ENCODE peak calls at places on chromosomes 5 and 9, in six cellular contexts. One of them, this sample, is unnamed. For H3K27me3, the result is how much of the 10 kb centered on the place peaks cover.

GRCh38 chr9:133004091-133005072 is 25.9 kb downstream of the GFI1B start:
- DNase-seq in H1: no peak
- DNase-seq in H9: no peak
- DNase-seq in neuronal stem cell: no peak
- DNase-seq in trophoblast cell: no peak
- DNase-seq in mesenchymal stem cell: no peak
- DNase-seq in this sample: no peak

GRCh38 chr5:115366223-115366622 is 69.8 kb upstream of the CCDC112 start:
- DNase-seq in H1: no peak
- DNase-seq in H9: no peak
- DNase-seq in neuronal stem cell: no peak
- DNase-seq in trophoblast cell: peak
- DNase-seq in mesenchymal stem cell: peak
- DNase-seq in this sample: peak

GRCh38 chr5:87909382-87909781 is 359.3 kb downstream of the TMEM161B start:
- DNase-seq in H1: no peak
- DNase-seq in H9: no peak
- DNase-seq in neuronal stem cell: no peak
- DNase-seq in trophoblast cell: no peak
- DNase-seq in mesenchymal stem cell: no peak
- DNase-seq in this sample: no peak

GRCh38 chr9:34079181-34079580 is 30.5 kb upstream of the UBAP2 start:
- DNase-seq in H1: no peak
- DNase-seq in H9: no peak
- DNase-seq in neuronal stem cell: no peak
- DNase-seq in trophoblast cell: peak
- DNase-seq in mesenchymal stem cell: peak
- DNase-seq in this sample: peak

GRCh38 chr5:43674536-43674935 is 71.6 kb downstream of the NNT start:
- DNase-seq in H1: no peak
- DNase-seq in H9: no peak
- DNase-seq in neuronal stem cell: no peak
- DNase-seq in trophoblast cell: no peak
- DNase-seq in mesenchymal stem cell: no peak
- DNase-seq in this sample: peak

GRCh38 chr5:60436518-60436917 is 263.4 kb downstream of the DEPDC1B start:
- DNase-seq in H1: no peak
- DNase-seq in H9: no peak
- DNase-seq in neuronal stem cell: no peak
- DNase-seq in trophoblast cell: no peak
- DNase-seq in mesenchymal stem cell: no peak
- DNase-seq in this sample: no peak

GRCh38 chr9:100597236-100597635 is 19.4 kb downstream of the CAVIN4 start:
- DNase-seq in H1: no peak
- DNase-seq in H9: no peak
- DNase-seq in neuronal stem cell: no peak
- DNase-seq in trophoblast cell: no peak
- DNase-seq in mesenchymal stem cell: no peak
- DNase-seq in this sample: no peak

GRCh38 chr9:91746904-91747303 is 203.1 kb downstream of the ROR2 start:
- DNase-seq in H1: no peak
- DNase-seq in H9: no peak
- DNase-seq in neuronal stem cell: no peak
- DNase-seq in trophoblast cell: no peak
- DNase-seq in mesenchymal stem cell: no peak
- DNase-seq in this sample: peak

GRCh38 chr5:54868511-54869483 is 116.6 kb downstream of the ESM1 start:
- DNase-seq in H1: no peak
- DNase-seq in H9: no peak
- DNase-seq in neuronal stem cell: no peak
- DNase-seq in trophoblast cell: no peak
- DNase-seq in mesenchymal stem cell: no peak
- DNase-seq in this sample: no peak

GRCh38 chr9:116687762-116688160 is 656 bp downstream of the TRIM32 start:
- DNase-seq in H1: no peak
- DNase-seq in H9: no peak
- DNase-seq in neuronal stem cell: no peak
- DNase-seq in trophoblast cell: no peak
- DNase-seq in mesenchymal stem cell: no peak
- DNase-seq in this sample: no peak

GRCh38 chr9:100150209-100150608 is 51.2 kb downstream of the INVS start:
- DNase-seq in H1: no peak
- DNase-seq in H9: no peak
- DNase-seq in neuronal stem cell: no peak
- DNase-seq in trophoblast cell: no peak
- DNase-seq in mesenchymal stem cell: no peak
- DNase-seq in this sample: peak

GRCh38 chr5:108379722-108380530 is 2.0 kb downstream of the FBXL17 start:
- DNase-seq in H1: no peak
- DNase-seq in H9: no peak
- DNase-seq in neuronal stem cell: no peak
- DNase-seq in trophoblast cell: no peak
- DNase-seq in mesenchymal stem cell: peak
- DNase-seq in this sample: peak

GRCh38 chr5:170691623-170692022 is 91.9 kb upstream of the GABRP start:
- DNase-seq in H1: no peak
- DNase-seq in H9: peak
- DNase-seq in neuronal stem cell: no peak
- DNase-seq in trophoblast cell: no peak
- DNase-seq in mesenchymal stem cell: no peak
- DNase-seq in this sample: no peak

GRCh38 chr9:115250646-115251045 is 132.7 kb upstream of the TNC start:
- DNase-seq in H1: no peak
- DNase-seq in H9: peak
- DNase-seq in neuronal stem cell: no peak
- DNase-seq in trophoblast cell: no peak
- DNase-seq in mesenchymal stem cell: peak
- DNase-seq in this sample: peak

GRCh38 chr5:14816999-14817761 is 54.4 kb downstream of the ANKH start:
- DNase-seq in H1: no peak
- DNase-seq in H9: no peak
- DNase-seq in neuronal stem cell: no peak
- DNase-seq in trophoblast cell: no peak
- DNase-seq in mesenchymal stem cell: peak
- DNase-seq in this sample: peak

GRCh38 chr5:112492291-112492690 is 73.2 kb upstream of the EPB41L4A start:
- DNase-seq in H1: peak
- DNase-seq in H9: peak
- DNase-seq in neuronal stem cell: peak
- DNase-seq in trophoblast cell: peak
- DNase-seq in mesenchymal stem cell: peak
- DNase-seq in this sample: peak

GRCh38 chr5:8857051-8857450 is 688.8 kb downstream of the SEMA5A start:
- DNase-seq in H1: no peak
- DNase-seq in H9: no peak
- DNase-seq in neuronal stem cell: no peak
- DNase-seq in trophoblast cell: no peak
- DNase-seq in mesenchymal stem cell: no peak
- DNase-seq in this sample: peak

GRCh38 chr9:91812191-91812590 is 137.8 kb downstream of the ROR2 start:
- DNase-seq in H1: no peak
- DNase-seq in H9: no peak
- DNase-seq in neuronal stem cell: no peak
- DNase-seq in trophoblast cell: no peak
- DNase-seq in mesenchymal stem cell: no peak
- DNase-seq in this sample: no peak

GRCh38 chr9:137441289-137441934 is at the start of gene ENTPD8:
- DNase-seq in H1: no peak
- DNase-seq in H9: peak
- DNase-seq in neuronal stem cell: no peak
- DNase-seq in trophoblast cell: peak
- DNase-seq in mesenchymal stem cell: no peak
- DNase-seq in this sample: no peak

GRCh38 chr5:155753943-155754581 is 572.9 kb upstream of the SGCD start:
- DNase-seq in H1: no peak
- DNase-seq in H9: no peak
- DNase-seq in neuronal stem cell: no peak
- DNase-seq in trophoblast cell: no peak
- DNase-seq in mesenchymal stem cell: no peak
- DNase-seq in this sample: no peak

GRCh38 chr5:52837068-52837467 is 49.4 kb downstream of the ITGA1 start:
- DNase-seq in H1: no peak
- DNase-seq in H9: no peak
- DNase-seq in neuronal stem cell: peak
- DNase-seq in trophoblast cell: no peak
- DNase-seq in mesenchymal stem cell: peak
- DNase-seq in this sample: peak

GRCh38 chr5:15425802-15426201 is 74.2 kb upstream of the FBXL7 start:
- DNase-seq in H1: no peak
- DNase-seq in H9: no peak
- DNase-seq in neuronal stem cell: no peak
- DNase-seq in trophoblast cell: no peak
- DNase-seq in mesenchymal stem cell: no peak
- DNase-seq in this sample: no peak

GRCh38 chr9:87527211-87527916 is 29.7 kb downstream of the DAPK1 start:
- DNase-seq in H1: no peak
- DNase-seq in H9: no peak
- DNase-seq in neuronal stem cell: no peak
- DNase-seq in trophoblast cell: no peak
- DNase-seq in mesenchymal stem cell: no peak
- DNase-seq in this sample: no peak

GRCh38 chr5:93348231-93348630 is 232.8 kb downstream of the NR2F1-AS1 start:
- DNase-seq in H1: no peak
- DNase-seq in H9: no peak
- DNase-seq in neuronal stem cell: no peak
- DNase-seq in trophoblast cell: peak
- DNase-seq in mesenchymal stem cell: no peak
- DNase-seq in this sample: no peak

GRCh38 chr5:143870871-143871632 is 59.1 kb downstream of the HMHB1 start:
- DNase-seq in H1: peak
- DNase-seq in H9: no peak
- DNase-seq in neuronal stem cell: no peak
- DNase-seq in trophoblast cell: no peak
- DNase-seq in mesenchymal stem cell: no peak
- DNase-seq in this sample: no peak

GRCh38 chr9:131259432-131259885 is 16.9 kb downstream of the FAM78A start:
- DNase-seq in H1: no peak
- DNase-seq in H9: no peak
- DNase-seq in neuronal stem cell: no peak
- DNase-seq in trophoblast cell: no peak
- DNase-seq in mesenchymal stem cell: no peak
- DNase-seq in this sample: no peak

GRCh38 chr9:137294684-137295312 is 7.3 kb downstream of the NRARP start:
- DNase-seq in H1: no peak
- DNase-seq in H9: peak
- DNase-seq in neuronal stem cell: no peak
- DNase-seq in trophoblast cell: no peak
- DNase-seq in mesenchymal stem cell: peak
- DNase-seq in this sample: peak

GRCh38 chr9:83019246-83019645 is 43.7 kb downstream of the RASEF start:
- DNase-seq in H1: no peak
- DNase-seq in H9: no peak
- DNase-seq in neuronal stem cell: no peak
- DNase-seq in trophoblast cell: no peak
- DNase-seq in mesenchymal stem cell: no peak
- DNase-seq in this sample: no peak
- H3K14ac ChIP-seq in H1: no peak
- H3K14ac ChIP-seq in H9: no peak
- H3K14ac ChIP-seq in neuronal stem cell: no peak
- H3K14ac ChIP-seq in trophoblast cell: no peak
- H3K14ac ChIP-seq in mesenchymal stem cell: no peak
- H3K14ac ChIP-seq in this sample: no peak

GRCh38 chr5:148507644-148508043 is 123.9 kb downstream of the FBXO38 start:
- DNase-seq in H1: no peak
- DNase-seq in H9: no peak
- DNase-seq in neuronal stem cell: no peak
- DNase-seq in trophoblast cell: no peak
- DNase-seq in mesenchymal stem cell: no peak
- DNase-seq in this sample: no peak
- H3K27me3 ChIP-seq in H1: under half
- H3K27me3 ChIP-seq in H9: under half
- H3K27me3 ChIP-seq in neuronal stem cell: under half
- H3K27me3 ChIP-seq in trophoblast cell: under half
- H3K27me3 ChIP-seq in mesenchymal stem cell: under half
- H3K27me3 ChIP-seq in this sample: under half

DNA sequence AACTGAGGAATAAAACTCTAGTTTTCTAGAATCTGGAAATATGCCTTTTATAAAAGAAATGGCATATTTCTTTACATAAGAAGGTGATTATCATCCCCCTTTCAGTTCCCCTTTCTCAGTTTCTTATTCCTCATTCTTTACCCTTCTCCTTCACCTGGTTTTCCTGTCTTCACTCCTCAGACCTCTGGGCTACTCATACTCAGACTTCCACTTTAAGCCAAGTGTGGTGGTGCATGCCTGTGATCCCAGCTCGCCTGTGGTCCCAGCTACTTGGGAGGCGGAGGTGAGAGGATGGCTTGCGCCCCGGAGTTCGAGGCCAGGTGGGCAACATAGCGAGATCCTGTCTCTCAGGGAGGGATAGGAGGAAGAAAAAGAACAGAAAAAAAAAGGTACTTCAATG is 57.2 kb downstream of the RANBP6 start:
- DNase-seq in H1: no peak
- DNase-seq in H9: no peak
- DNase-seq in neuronal stem cell: no peak
- DNase-seq in trophoblast cell: no peak
- DNase-seq in mesenchymal stem cell: no peak
- DNase-seq in this sample: no peak
- H3K14ac ChIP-seq in H1: no peak
- H3K14ac ChIP-seq in H9: no peak
- H3K14ac ChIP-seq in neuronal stem cell: no peak
- H3K14ac ChIP-seq in trophoblast cell: no peak
- H3K14ac ChIP-seq in mesenchymal stem cell: no peak
- H3K14ac ChIP-seq in this sample: no peak

GRCh38 chr5:175729829-175730277 is 72.0 kb downstream of the HRH2 start:
- DNase-seq in H1: peak
- DNase-seq in H9: peak
- DNase-seq in neuronal stem cell: peak
- DNase-seq in trophoblast cell: peak
- DNase-seq in mesenchymal stem cell: peak
- DNase-seq in this sample: peak
- H3K27me3 ChIP-seq in H1: under half
- H3K27me3 ChIP-seq in H9: under half
- H3K27me3 ChIP-seq in neuronal stem cell: under half
- H3K27me3 ChIP-seq in trophoblast cell: under half
- H3K27me3 ChIP-seq in mesenchymal stem cell: under half
- H3K27me3 ChIP-seq in this sample: under half

GRCh38 chr9:99031994-99032393 is 72.9 kb upstream of the TGFBR1 start:
- DNase-seq in H1: no peak
- DNase-seq in H9: no peak
- DNase-seq in neuronal stem cell: no peak
- DNase-seq in trophoblast cell: no peak
- DNase-seq in mesenchymal stem cell: no peak
- DNase-seq in this sample: no peak
- H3K14ac ChIP-seq in H1: no peak
- H3K14ac ChIP-seq in H9: no peak
- H3K14ac ChIP-seq in neuronal stem cell: no peak
- H3K14ac ChIP-seq in trophoblast cell: no peak
- H3K14ac ChIP-seq in mesenchymal stem cell: no peak
- H3K14ac ChIP-seq in this sample: peak

This sample was measured in IMR-90.